ENCODE peak calls at places on chromosomes 12 and 14, in ten cellular contexts. L, O, X, K, P, N, D, A, J and S are unnamed samples.

GRCh38 chr14:92886337-92886736 is 36.6 kb upstream of the CHGA start:
- DNase-seq in J (no peak), K (no peak), L (no peak), P (no peak), D (no peak), X (peak; percentile 73), N (no peak), A (no peak), O (no peak), S (peak; percentile 89)

GRCh38 chr12:70619471-70620152 is 17.6 kb downstream of the PTPRB start:
- DNase-seq in X (no peak), J (peak; percentile 47), K (no peak), N (no peak), D (no peak), A (no peak), P (no peak), L (peak; percentile 40), O (no peak), S (no peak)

GRCh38 chr14:34173916-34174315 is 223.0 kb upstream of the EGLN3 start:
- DNase-seq in N (no peak), A (no peak), K (no peak), D (no peak), X (no peak), O (no peak), L (no peak), J (no peak), P (no peak), S (no peak)

GRCh38 chr12:47184229-47184628 is 104.5 kb upstream of the AMIGO2 start:
- DNase-seq in D (no peak), N (peak; percentile 46), K (no peak), P (no peak), J (no peak), L (no peak), X (peak; percentile 48), O (no peak), A (no peak), S (no peak)

GRCh38 chr12:31228811-31229792 is 96.8 kb downstream of the SINHCAF start:
- DNase-seq in A (no peak), X (no peak), N (no peak), P (no peak), J (no peak), K (no peak), L (no peak), O (no peak), D (no peak), S (no peak)

GRCh38 chr14:87640553-87640952 is 352.4 kb downstream of the GALC start:
- DNase-seq in O (no peak), L (no peak), X (no peak), J (no peak), P (no peak), D (no peak), K (no peak), N (no peak), A (no peak), S (no peak)

GRCh38 chr12:62446741-62447452 is 19.7 kb upstream of the MON2 start:
- DNase-seq in L (no peak), D (no peak), P (no peak), N (no peak), A (no peak), K (no peak), O (no peak), J (no peak), X (no peak), S (no peak)

GRCh38 chr12:124322271-124322998 is 27.5 kb downstream of the RFLNA start:
- DNase-seq in A (no peak), L (peak; percentile 41), X (no peak), O (no peak), K (no peak), D (no peak), P (peak; percentile 20), J (peak; percentile 42), N (no peak), S (no peak)

GRCh38 chr12:644818-645552 is 18.3 kb downstream of the NINJ2 start:
- DNase-seq in L (no peak), K (no peak), A (no peak), J (peak; percentile 63), D (no peak), O (no peak), N (no peak), P (peak; percentile 36), X (no peak), S (no peak)

GRCh38 chr14:20603813-20604212 is 12.6 kb upstream of the RNASE12 start:
- DNase-seq in P (no peak), O (no peak), D (no peak), A (no peak), N (peak; percentile 95), K (no peak), J (no peak), L (no peak), X (no peak), S (no peak)

GRCh38 chr12:46483572-46484395 is 111.2 kb upstream of the SLC38A2 start:
- DNase-seq in D (no peak), K (no peak), P (peak; percentile 80), J (peak; percentile 31), N (no peak), L (peak; percentile 64), A (no peak), O (no peak), X (no peak), S (no peak)

GRCh38 chr12:46364777-46365580 is 7.6 kb downstream of the SLC38A2 start:
- DNase-seq in L (peak; percentile 87), P (peak; percentile 86), D (no peak), N (no peak), X (no peak), K (no peak), O (no peak), A (no peak), J (peak; percentile 83), S (no peak)

GRCh38 chr12:32051511-32052299 is 54.9 kb upstream of the BICD1 start:
- DNase-seq in X (no peak), L (peak; percentile 99), D (no peak), K (no peak), O (no peak), P (peak; percentile 96), A (no peak), J (peak; percentile 87), N (no peak), S (peak; percentile 38)

GRCh38 chr12:12083688-12084087 is 12.9 kb downstream of the BCL2L14 start:
- DNase-seq in D (no peak), J (no peak), P (no peak), L (no peak), X (no peak), A (no peak), K (no peak), N (no peak), O (no peak), S (no peak)